ENCODE peak calls at places on chromosomes 7 and 10, in four cellular contexts. T is neural progenitor cell, E is upper lobe of right lung, P is right lobe of liver. K is an unnamed sample. For H3K9me3, the result is how much of the 10 kb centered on the place peaks cover.

GRCh38 chr10:15436696-15437095 is 65.6 kb upstream of the FAM171A1 start:
- DNase-seq in T (no peak), E (no peak), P (no peak), K (no peak)

GRCh38 chr7:33774762-33775523 is 130.4 kb upstream of the BMPER start:
- DNase-seq in T (no peak), E (no peak), P (no peak), K (no peak)

GRCh38 chr10:3729397-3729796 is 55.6 kb downstream of the KLF6 start:
- DNase-seq in T (no peak), E (no peak), P (no peak), K (no peak)

GRCh38 chr7:30285531-30286284 is 1.3 kb downstream of the ZNRF2 start:
- DNase-seq in T (peak), E (peak), P (peak), K (peak)

GRCh38 chr7:39606352-39606751 is 17.0 kb upstream of the RALA start:
- DNase-seq in T (no peak), E (no peak), P (no peak), K (no peak)

GRCh38 chr10:35963685-35964084 is 321.6 kb upstream of the FZD8 start:
- DNase-seq in T (no peak), E (no peak), P (no peak), K (no peak)

GRCh38 chr7:7808626-7809025 is 90.2 kb upstream of the RPA3 start:
- DNase-seq in T (no peak), E (no peak), P (no peak), K (no peak)

GRCh38 chr10:67211680-67212079 is 285.8 kb downstream of the LRRTM3 start:
- DNase-seq in T (no peak), E (no peak), P (no peak), K (no peak)

GRCh38 chr7:117479480-117480224 is at the start of gene CFTR:
- DNase-seq in T (peak), E (peak), P (peak), K (no peak)

GRCh38 chr7:68729361-68729760 is 868.9 kb upstream of the AUTS2 start:
- DNase-seq in T (peak), E (no peak), P (no peak), K (no peak)

GRCh38 chr10:49037187-49037586 is 78.1 kb downstream of the VSTM4 start:
- DNase-seq in T (no peak), E (no peak), P (no peak), K (no peak)

GRCh38 chr10:55370021-55370420 is 569.0 kb upstream of the PCDH15 start:
- DNase-seq in T (peak), E (no peak), P (no peak), K (no peak)

GRCh38 chr10:89520711-89521110 is 14.7 kb downstream of the SLC16A12 start:
- DNase-seq in T (no peak), E (no peak), P (no peak), K (no peak)

GRCh38 chr7:41503438-41503837 is 199.5 kb downstream of the INHBA start:
- DNase-seq in T (no peak), E (no peak), P (no peak), K (no peak)

GRCh38 chr10:118914626-118915025 is 114.9 kb upstream of the NANOS1 start:
- DNase-seq in T (no peak), E (no peak), P (no peak), K (no peak)

GRCh38 chr10:31270954-31271353 is 48.1 kb upstream of the ZEB1 start:
- DNase-seq in T (no peak), E (no peak), P (no peak), K (no peak)

GRCh38 chr7:42192851-42193456 is 44.1 kb downstream of the GLI3 start:
- DNase-seq in T (peak), E (no peak), P (no peak), K (no peak)

GRCh38 chr10:88623835-88624234 is 37.3 kb downstream of the LIPJ start:
- DNase-seq in T (no peak), E (no peak), P (no peak), K (no peak)

GRCh38 chr10:75505840-75506506 is 74.5 kb downstream of the LRMDA start:
- DNase-seq in T (no peak), E (no peak), P (no peak), K (no peak)

GRCh38 chr10:75505293-75505692 is 73.9 kb downstream of the LRMDA start:
- DNase-seq in T (no peak), E (no peak), P (no peak), K (no peak)

GRCh38 chr10:75508239-75508813 is 76.9 kb downstream of the LRMDA start:
- DNase-seq in T (no peak), E (no peak), P (no peak), K (no peak)

GRCh38 chr10:75508814-75509306 is 77.4 kb downstream of the LRMDA start:
- DNase-seq in T (no peak), E (no peak), P (no peak), K (no peak)

GRCh38 chr10:75507469-75507868 is 76.0 kb downstream of the LRMDA start:
- DNase-seq in T (no peak), E (no peak), P (no peak), K (no peak)
- H3K27ac ChIP-seq in T (no peak), E (no peak), P (no peak), K (no peak)

GRCh38 chr7:157623556-157623955 is 286.8 kb downstream of the DNAJB6 start:
- DNase-seq in T (no peak), E (no peak), P (no peak), K (no peak)

GRCh38 chr7:157622000-157622399 is 285.2 kb downstream of the DNAJB6 start:
- DNase-seq in T (no peak), E (no peak), P (no peak), K (peak)

GRCh38 chr7:157620616-157621015 is 283.8 kb downstream of the DNAJB6 start:
- DNase-seq in T (no peak), E (no peak), P (no peak), K (no peak)

GRCh38 chr7:157621131-157621681 is 284.4 kb downstream of the DNAJB6 start:
- DNase-seq in T (no peak), E (peak), P (no peak), K (no peak)

DNA sequence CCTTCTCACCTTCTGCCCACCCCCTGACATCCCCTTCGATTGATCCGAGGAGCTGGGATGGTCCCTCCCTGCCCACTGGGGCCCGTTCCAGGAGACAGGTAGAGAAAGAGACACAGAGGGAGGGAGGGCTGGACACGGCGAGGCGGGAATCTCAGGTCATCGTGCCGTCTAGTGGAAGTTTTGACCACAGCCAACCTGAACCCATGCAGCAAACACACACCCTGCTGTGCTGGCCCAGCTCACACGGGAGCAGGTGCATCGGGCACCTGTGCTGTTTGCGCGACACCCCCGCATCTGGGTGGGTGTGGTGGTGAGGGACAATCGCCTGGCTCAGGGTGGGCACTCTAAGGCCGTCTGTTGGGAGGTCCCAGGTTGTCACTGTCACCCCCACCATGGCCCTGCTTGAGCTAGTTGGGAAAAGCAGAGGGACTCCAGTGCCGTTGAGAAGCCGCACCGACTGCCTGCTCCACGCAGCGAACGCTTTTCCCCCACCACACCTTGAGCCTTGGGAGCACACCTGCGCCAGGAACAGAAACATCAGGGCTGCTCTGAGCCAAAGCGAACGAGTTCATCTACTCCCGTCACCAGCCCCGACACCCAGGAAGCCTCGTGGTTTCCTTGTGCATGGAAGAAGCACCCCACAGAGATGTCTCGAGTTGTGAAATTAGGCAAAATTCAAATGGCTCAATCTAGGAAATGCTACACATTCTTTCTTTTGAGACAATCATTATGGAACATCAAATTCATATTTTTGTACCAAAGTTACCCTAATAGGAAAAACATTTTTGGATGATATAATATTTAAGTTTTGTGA is 285.8 kb downstream of the DNAJB6 start:
- DNase-seq in T (no peak), E (peak), P (no peak), K (peak)
- H3K9me3 ChIP-seq in T (under half), E (under half), P (under half), K (under half)

DNA sequence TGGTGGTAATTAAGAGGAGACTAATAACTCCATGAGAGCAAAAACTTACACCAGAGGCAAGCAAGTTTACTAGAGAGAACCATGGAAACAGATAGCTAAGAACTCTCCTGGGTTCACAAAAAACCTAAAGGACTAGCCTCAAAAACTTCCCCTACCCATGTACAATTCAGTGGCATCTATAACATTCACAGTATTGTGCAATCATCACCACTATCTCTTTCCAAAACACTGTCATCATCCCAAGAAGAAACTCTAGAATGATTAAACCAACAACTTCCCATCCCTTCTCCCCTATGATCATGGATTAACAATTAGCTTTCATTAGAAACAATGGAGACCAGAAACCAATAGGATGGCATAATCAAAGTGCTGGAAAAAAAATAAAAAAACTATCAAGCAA is 1038.3 kb downstream of the LRMDA start:
- DNase-seq in T (no peak), E (no peak), P (no peak), K (no peak)
- H3K4me3 ChIP-seq in T (no peak), E (no peak), P (no peak), K (no peak)

GRCh38 chr7:90749774-90750173 is 153.7 kb downstream of the CDK14 start:
- DNase-seq in T (no peak), E (no peak), P (no peak), K (no peak)
- H3K27ac ChIP-seq in T (no peak), E (no peak), P (no peak), K (no peak)

GRCh38 chr7:57364933-57365710 is 84.9 kb upstream of the ZNF716 start:
- DNase-seq in T (no peak), E (no peak), P (no peak), K (no peak)
- H3K9me3 ChIP-seq in T (under half), E (under half), P (under half), K (under half)

GRCh38 chr7:135159359-135160087 is 11.0 kb downstream of the CYREN start:
- DNase-seq in T (no peak), E (no peak), P (no peak), K (no peak)
- H3K4me3 ChIP-seq in T (no peak), E (no peak), P (no peak), K (no peak)